ENCODE peak calls at places on chromosomes 4 and X, in eight cellular contexts. G, S, N, D, Q, U, J and M are unnamed samples.

GRCh38 chr4:149896428-149896827 is 80.8 kb upstream of the IQCM start:
- DNase-seq in G (no peak), S (peak; percentile 55), N (no peak), D (no peak), Q (no peak), U (no peak), J (peak; percentile 38), M (no peak)

GRCh38 chr4:70688795-70689231 is 481 bp downstream of the UTP3 start:
- DNase-seq in G (no peak), S (no peak), N (peak; percentile 7), D (no peak), Q (no peak), U (peak; percentile 65), J (no peak), M (no peak)

GRCh38 chr4:152039085-152039484 is 278.3 kb upstream of the GATB start:
- DNase-seq in G (no peak), S (peak; percentile 98), N (no peak), D (no peak), Q (no peak), U (no peak), J (peak; percentile 74), M (no peak)

GRCh38 chr4:10673817-10674369 is 10.7 kb downstream of the CLNK start:
- DNase-seq in G (no peak), S (no peak), N (no peak), D (no peak), Q (no peak), U (no peak), J (no peak), M (no peak)

GRCh38 chr4:79445371-79445781 is 37.3 kb upstream of the GK2 start:
- DNase-seq in G (no peak), S (no peak), N (no peak), D (no peak), Q (no peak), U (no peak), J (no peak), M (no peak)

GRCh38 chrX:29215251-29215650 is 628.0 kb downstream of the IL1RAPL1 start:
- DNase-seq in G (no peak), S (peak; percentile 64), N (no peak), D (no peak), Q (no peak), U (no peak), J (no peak), M (no peak)

GRCh38 chr4:153248641-153249198 is 44.5 kb downstream of the TRIM2 start:
- DNase-seq in G (no peak), S (no peak), N (no peak), D (no peak), Q (no peak), U (peak; percentile 84), J (no peak), M (no peak)

GRCh38 chrX:30593435-30594200 is 16.1 kb upstream of the TASL start:
- DNase-seq in G (no peak), S (no peak), N (peak; percentile 13), D (no peak), Q (no peak), U (no peak), J (no peak), M (no peak)

GRCh38 chr4:39044947-39045734 is 12.9 kb upstream of the TMEM156 start:
- DNase-seq in G (no peak), S (no peak), N (peak; percentile 40), D (no peak), Q (no peak), U (no peak), J (no peak), M (no peak)

GRCh38 chr4:169209388-169209883 is 61.3 kb downstream of the SH3RF1 start:
- DNase-seq in G (no peak), S (no peak), N (no peak), D (no peak), Q (no peak), U (no peak), J (peak; percentile 18), M (no peak)

GRCh38 chr4:125719987-125720386 is 405.2 kb downstream of the FAT4 start:
- DNase-seq in G (no peak), S (peak; percentile 41), N (no peak), D (no peak), Q (peak; percentile 61), U (no peak), J (peak; percentile 16), M (no peak)

GRCh38 chr4:180449395-180449956 is 1793.7 kb upstream of the TENM3 start:
- DNase-seq in G (no peak), S (peak; percentile 21), N (no peak), D (no peak), Q (peak; percentile 19), U (no peak), J (no peak), M (no peak)

GRCh38 chr4:146495277-146495676 is 26.5 kb downstream of the SLC10A7 start:
- DNase-seq in G (no peak), S (peak; percentile 46), N (no peak), D (no peak), Q (no peak), U (no peak), J (no peak), M (no peak)

GRCh38 chrX:104193485-104193884 is 27.2 kb downstream of the FAM199X start:
- DNase-seq in G (no peak), S (peak; percentile 11), N (no peak), D (no peak), Q (no peak), U (no peak), J (no peak), M (no peak)

GRCh38 chr4:14000091-14000814 is 372.7 kb upstream of the BOD1L1 start:
- DNase-seq in G (no peak), S (peak; percentile 42), N (no peak), D (no peak), Q (no peak), U (no peak), J (no peak), M (no peak)

GRCh38 chrX:118251251-118251650 is 94.7 kb upstream of the WDR44 start:
- DNase-seq in G (peak; percentile 18), S (peak; percentile 67), N (no peak), D (no peak), Q (no peak), U (no peak), J (peak; percentile 20), M (no peak)

GRCh38 chr4:78684196-78685079 is 91.7 kb upstream of the BMP2K start:
- DNase-seq in G (no peak), S (peak; percentile 55), N (no peak), D (no peak), Q (no peak), U (no peak), J (peak; percentile 51), M (no peak)

GRCh38 chrX:124931241-124931640 is 388.4 kb upstream of the TEX13C start:
- DNase-seq in G (no peak), S (no peak), N (no peak), D (no peak), Q (no peak), U (no peak), J (no peak), M (no peak)

GRCh38 chr4:83255584-83255983 is 29.0 kb downstream of the COQ2 start:
- DNase-seq in G (no peak), S (peak; percentile 76), N (no peak), D (no peak), Q (peak; percentile 32), U (no peak), J (peak; percentile 53), M (no peak)

GRCh38 chrX:72306085-72306801 is 529 bp upstream of the CITED1 start:
- DNase-seq in G (no peak), S (no peak), N (no peak), D (no peak), Q (peak; percentile 30), U (no peak), J (no peak), M (no peak)

GRCh38 chrX:141220342-141221008 is 21.8 kb downstream of the SPANXC start:
- DNase-seq in G (no peak), S (peak; percentile 74), N (no peak), D (no peak), Q (peak; percentile 36), U (no peak), J (peak; percentile 24), M (peak; percentile 35)

DNA sequence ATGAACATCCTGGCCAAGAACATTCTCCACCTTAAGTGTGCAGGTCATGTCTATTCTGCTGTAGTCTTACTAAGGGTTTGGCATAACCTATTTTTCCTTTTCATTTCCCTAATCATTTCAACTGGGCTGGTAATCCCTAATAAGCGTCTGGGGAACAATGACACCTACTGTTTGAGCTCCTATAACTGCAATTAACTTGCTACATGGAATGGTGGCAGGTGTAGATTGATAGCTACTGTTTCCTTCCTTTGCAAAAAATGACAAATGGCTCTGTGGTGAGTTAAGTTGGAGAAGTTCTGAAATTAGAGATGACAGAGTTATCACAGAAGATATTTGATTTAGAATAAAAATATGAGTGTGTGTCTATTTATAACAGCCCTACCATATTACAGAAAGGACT is 104.5 kb upstream of the NAP1L5 start:
- DNase-seq in G (no peak), S (no peak), N (no peak), D (no peak), Q (no peak), U (no peak), J (no peak), M (no peak)
- TF ChIP-seq CTCF in G (no peak), S (no peak), N (no peak), D (peak; percentile 13), Q (no peak), U (no peak), J (no peak), M (peak; percentile 36)

DNA sequence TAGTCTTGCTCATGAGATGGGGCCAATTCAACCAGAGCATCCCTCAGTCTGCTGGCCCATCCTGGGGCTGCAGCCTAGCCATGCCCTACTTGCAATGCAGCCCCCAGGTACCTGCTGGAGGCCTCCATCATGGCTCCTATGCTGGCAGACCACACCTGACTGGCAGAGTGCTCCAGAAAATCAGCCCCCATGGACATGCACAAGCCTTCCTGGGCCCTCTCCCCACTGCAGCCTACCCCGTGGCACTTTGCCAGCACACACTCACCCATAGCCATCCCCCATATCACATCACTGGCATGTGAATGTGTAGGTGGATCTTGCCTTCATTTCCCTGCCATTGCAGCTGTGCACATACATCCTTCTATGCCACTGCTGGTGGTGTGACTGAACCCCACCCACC is 381.8 kb downstream of the UBE2NL start:
- DNase-seq in G (no peak), S (no peak), N (no peak), D (no peak), Q (no peak), U (peak; percentile 56), J (no peak), M (no peak)
- H3K4me3 ChIP-seq in G (no peak overlapping the region), S (no peak overlapping the region), N (no peak overlapping the region), D (no peak overlapping the region), Q (no peak overlapping the region), U (no peak overlapping the region), J (no peak overlapping the region), M (no peak overlapping the region)

DNA sequence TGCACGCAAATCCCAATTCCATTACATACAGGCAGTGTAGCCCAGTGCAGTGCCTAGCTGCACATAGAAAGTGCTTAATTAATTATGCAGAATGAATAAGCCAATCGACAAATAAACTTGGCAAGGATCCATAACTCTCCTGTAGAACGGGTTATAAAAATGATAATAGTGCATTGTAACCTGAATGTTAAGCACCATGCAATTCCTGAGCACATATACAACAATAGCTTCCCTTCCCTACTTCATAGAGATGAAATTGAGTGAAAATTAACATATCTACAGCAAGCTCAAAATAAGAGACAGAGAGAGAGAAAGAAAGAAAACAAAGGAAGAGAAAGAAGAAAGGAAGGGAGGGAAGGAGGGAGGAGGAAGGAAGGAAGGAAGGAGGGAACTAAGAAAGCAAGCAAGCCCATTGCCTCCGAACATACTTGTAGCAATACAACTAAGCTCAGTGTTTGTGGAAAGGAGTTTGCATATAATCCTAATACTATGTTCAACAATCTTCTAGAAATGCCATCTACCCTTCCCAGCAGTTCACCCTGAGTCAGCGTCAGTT is 1074.0 kb upstream of the LCORL start:
- DNase-seq in G (no peak), S (no peak), N (no peak), D (no peak), Q (no peak), U (no peak), J (no peak), M (no peak)
- TF ChIP-seq CTCF in G (no peak), S (no peak), N (no peak), D (no peak), Q (no peak), U (no peak), J (no peak), M (no peak)

GRCh38 chrX:106716004-106716403 is 10.5 kb upstream of the RNF128 start:
- DNase-seq in G (no peak), S (peak; percentile 17), N (no peak), D (no peak), Q (no peak), U (no peak), J (no peak), M (no peak)
- H3K4me3 ChIP-seq in G (no peak overlapping the region), S (no peak overlapping the region), N (no peak overlapping the region), D (no peak overlapping the region), Q (no peak overlapping the region), U (no peak overlapping the region), J (no peak overlapping the region), M (no peak overlapping the region)